ENCODE peak calls at places on chromosomes 5 and 9, in six cellular contexts. G is ACHN; L is activated naive CD4-positive, alpha-beta T cell; X is head of caudate nucleus; T is spleen; U is hippocampal formation. M is an unnamed sample.

GRCh38 chr9:6644346-6645152 is 980 bp downstream of the GLDC start:
- DNase-seq in G (no peak), L (no peak), X (no peak), T (no peak), U (no peak), M (peak)

GRCh38 chr9:134671341-134672113 is 29.9 kb downstream of the COL5A1 start:
- DNase-seq in G (no peak), L (no peak), X (no peak), T (peak), U (no peak), M (no peak)

GRCh38 chr5:29054282-29054681 is 2015.9 kb upstream of the CDH9 start:
- DNase-seq in G (peak), L (no peak), X (no peak), T (no peak), U (no peak), M (no peak)

GRCh38 chr9:81754245-81754644 is 64.9 kb upstream of the TLE1 start:
- DNase-seq in G (peak), L (no peak), X (no peak), T (no peak), U (no peak), M (no peak)

GRCh38 chr9:127863179-127863578 is 8.7 kb upstream of the ENG start:
- DNase-seq in G (no peak), L (no peak), X (no peak), T (no peak), U (no peak), M (no peak)

GRCh38 chr5:152349683-152350526 is 55.2 kb downstream of the NMUR2 start:
- DNase-seq in G (peak), L (no peak), X (peak), T (no peak), U (peak), M (peak)

GRCh38 chr9:36738318-36738975 is 165.8 kb downstream of the MELK start:
- DNase-seq in G (no peak), L (no peak), X (no peak), T (no peak), U (no peak), M (no peak)

GRCh38 chr9:127754099-127754760 is 19.1 kb upstream of the TOR2A start:
- DNase-seq in G (peak), L (no peak), X (peak), T (no peak), U (peak), M (no peak)

GRCh38 chr5:155307219-155307618 is 293.7 kb downstream of the KIF4B start:
- DNase-seq in G (no peak), L (no peak), X (no peak), T (no peak), U (no peak), M (no peak)

GRCh38 chr5:56175465-56175864 is 57.7 kb downstream of the ANKRD55 start:
- DNase-seq in G (no peak), L (no peak), X (no peak), T (no peak), U (no peak), M (no peak)

GRCh38 chr5:178428341-178429155 is 161.6 kb downstream of the COL23A1 start:
- DNase-seq in G (no peak), L (no peak), X (peak), T (no peak), U (peak), M (no peak)

GRCh38 chr9:136353757-136354488 is 9.6 kb downstream of the DNLZ start:
- DNase-seq in G (no peak), L (no peak), X (no peak), T (no peak), U (no peak), M (no peak)

M was measured in GM13977.